ENCODE peak calls at places on chromosomes 5 and 9, in nine cellular contexts. R is GM23248; V is psoas muscle; C is fibroblast of lung; B is CD8-positive, alpha-beta T cell; M is heart right ventricle; F is BE2C; T is tibial artery; O is neural progenitor cell. Z is an unnamed sample. For H3K4me1 and H3K27me3, the result is how much of the 10 kb centered on the place peaks cover.

GRCh38 chr5:108381034-108381954 is 604 bp downstream of the FBXL17 start:
- DNase-seq in R (peak), V (peak), C (peak), B (peak), M (peak), F (peak), T (peak), O (peak), Z (peak)

GRCh38 chr5:170347022-170347421 is 42.1 kb downstream of the KCNMB1 start:
- DNase-seq in R (no peak), V (no peak), C (no peak), B (no peak), M (no peak), F (no peak), T (no peak), O (no peak), Z (no peak)

GRCh38 chr5:80254767-80255424 is 952 bp downstream of the SERINC5 start:
- DNase-seq in R (peak), V (no peak), C (peak), B (peak), M (no peak), F (no peak), T (no peak), O (no peak), Z (no peak)

GRCh38 chr9:28134577-28134976 is 561.3 kb upstream of the C9orf72 start:
- DNase-seq in R (no peak), V (no peak), C (no peak), B (no peak), M (no peak), F (no peak), T (no peak), O (no peak), Z (no peak)

GRCh38 chr5:146825033-146825432 is 53.5 kb downstream of the PPP2R2B start:
- DNase-seq in R (peak), V (no peak), C (peak), B (no peak), M (peak), F (no peak), T (no peak), O (peak), Z (peak)

GRCh38 chr5:55180016-55180415 is 7.0 kb upstream of the CDC20B start:
- DNase-seq in R (no peak), V (no peak), C (no peak), B (no peak), M (no peak), F (no peak), T (no peak), O (no peak), Z (no peak)

GRCh38 chr9:113957778-113958430 is 81.8 kb downstream of the ZNF618 start:
- DNase-seq in R (peak), V (no peak), C (peak), B (no peak), M (no peak), F (no peak), T (no peak), O (no peak), Z (no peak)

GRCh38 chr5:56693220-56693579 is 122.1 kb upstream of the MAP3K1 start:
- DNase-seq in R (no peak), V (no peak), C (no peak), B (no peak), M (no peak), F (no peak), T (no peak), O (no peak), Z (no peak)

GRCh38 chr9:134315716-134316443 is 10.4 kb upstream of the RXRA start:
- DNase-seq in R (peak), V (peak), C (no peak), B (no peak), M (no peak), F (no peak), T (no peak), O (no peak), Z (no peak)

GRCh38 chr9:98488578-98489312 is 220.0 kb downstream of the GABBR2 start:
- DNase-seq in R (peak), V (no peak), C (peak), B (no peak), M (no peak), F (no peak), T (no peak), O (no peak), Z (no peak)

GRCh38 chr5:1516615-1517601 is 6.9 kb downstream of the LPCAT1 start:
- DNase-seq in R (peak), V (peak), C (peak), B (peak), M (no peak), F (peak), T (peak), O (no peak), Z (no peak)

GRCh38 chr5:134651531-134651930 is 2.9 kb downstream of the SEC24A start:
- DNase-seq in R (peak), V (no peak), C (no peak), B (no peak), M (no peak), F (no peak), T (no peak), O (no peak), Z (no peak)

GRCh38 chr9:137411670-137412380 is 11.1 kb downstream of the EXD3 start:
- DNase-seq in R (peak), V (peak), C (peak), B (peak), M (peak), F (no peak), T (peak), O (no peak), Z (no peak)

GRCh38 chr5:174454464-174454863 is 269.9 kb upstream of the MSX2 start:
- DNase-seq in R (no peak), V (no peak), C (no peak), B (no peak), M (no peak), F (no peak), T (no peak), O (no peak), Z (peak)

GRCh38 chr9:80503692-80504400 is 932.1 kb downstream of the TLE4 start:
- DNase-seq in R (no peak), V (no peak), C (peak), B (no peak), M (peak), F (no peak), T (no peak), O (peak), Z (no peak)

DNA sequence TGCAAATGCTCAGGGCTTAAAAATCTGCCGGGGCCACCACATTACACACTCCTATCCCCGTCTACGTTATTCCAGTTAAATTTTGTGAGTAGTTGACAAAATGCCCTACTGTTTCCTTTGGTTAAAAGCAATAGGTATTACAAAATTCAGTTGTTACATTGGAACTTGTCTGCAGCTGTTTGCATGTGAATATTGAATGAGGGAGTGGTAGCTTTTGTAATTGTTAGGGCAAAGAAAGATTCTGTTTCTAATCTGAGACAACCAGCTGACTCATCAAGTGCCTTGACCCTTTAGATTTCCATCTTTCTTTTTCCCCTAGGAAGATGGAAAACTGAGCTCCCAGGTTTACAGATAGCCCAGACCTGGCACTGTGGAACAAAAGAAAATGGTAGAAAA is 30.2 kb downstream of the MAML1 start:
- DNase-seq in R (peak), V (no peak), C (peak), B (no peak), M (no peak), F (no peak), T (no peak), O (no peak), Z (no peak)
- H3K4me1 ChIP-seq in R (half or more), V (half or more), C (under half), B (under half), M (half or more), F (under half), T (half or more), O (under half), Z (under half)

DNA sequence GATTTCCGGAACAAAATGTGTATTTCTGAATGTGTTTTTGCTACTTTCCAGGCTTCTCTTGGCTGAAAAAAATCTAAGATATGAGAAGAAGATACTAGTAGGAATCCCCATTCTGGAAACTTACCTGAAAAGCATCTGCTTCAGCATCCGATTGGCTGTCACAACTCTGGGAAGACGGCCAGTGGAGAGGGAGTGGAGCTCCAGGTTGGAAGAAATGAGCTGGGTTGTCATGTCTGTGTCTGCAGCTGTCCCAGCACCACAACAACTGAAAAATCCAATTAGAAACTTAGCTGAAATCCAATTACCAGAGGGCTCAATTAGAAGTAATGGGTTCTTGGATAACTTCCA is 3.0 kb downstream of the PSMB7 start:
- DNase-seq in R (peak), V (no peak), C (no peak), B (no peak), M (no peak), F (no peak), T (no peak), O (no peak), Z (no peak)
- H3K4me3 ChIP-seq in R (peak), V (no peak), C (peak), B (no peak), M (no peak), F (no peak), T (no peak), O (no peak), Z (no peak)

DNA sequence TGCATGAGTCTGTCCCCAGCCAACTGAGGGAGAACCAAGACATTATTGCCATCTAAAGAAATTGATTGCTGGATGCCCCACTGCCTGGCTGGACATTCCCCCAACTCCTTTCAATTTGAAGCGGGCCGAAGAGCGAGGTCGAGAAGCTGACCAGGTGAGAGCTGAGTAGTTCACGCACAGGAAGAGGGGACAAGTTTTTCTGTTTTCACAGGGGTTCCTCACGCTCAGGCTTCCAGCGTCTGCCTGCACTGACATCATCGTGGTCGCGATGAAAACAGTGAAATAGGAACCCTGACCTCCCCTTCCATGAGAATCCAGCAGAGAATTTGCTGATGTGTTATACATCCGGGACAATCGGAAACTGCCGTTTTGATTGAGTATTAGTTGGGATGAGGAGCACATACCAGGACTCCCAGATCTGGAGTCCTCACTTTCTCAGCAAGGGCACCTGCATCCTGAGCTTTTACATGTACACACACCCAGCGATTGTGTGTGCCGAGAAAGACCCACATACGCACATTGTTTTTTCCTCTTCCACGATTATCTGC is 3.1 kb upstream of the DMRT3 start:
- DNase-seq in R (no peak), V (no peak), C (no peak), B (no peak), M (no peak), F (no peak), T (no peak), O (peak), Z (no peak)
- H3K27me3 ChIP-seq in R (half or more), V (half or more), C (half or more), B (under half), M (half or more), F (half or more), T (under half), O (half or more), Z (under half)

DNA sequence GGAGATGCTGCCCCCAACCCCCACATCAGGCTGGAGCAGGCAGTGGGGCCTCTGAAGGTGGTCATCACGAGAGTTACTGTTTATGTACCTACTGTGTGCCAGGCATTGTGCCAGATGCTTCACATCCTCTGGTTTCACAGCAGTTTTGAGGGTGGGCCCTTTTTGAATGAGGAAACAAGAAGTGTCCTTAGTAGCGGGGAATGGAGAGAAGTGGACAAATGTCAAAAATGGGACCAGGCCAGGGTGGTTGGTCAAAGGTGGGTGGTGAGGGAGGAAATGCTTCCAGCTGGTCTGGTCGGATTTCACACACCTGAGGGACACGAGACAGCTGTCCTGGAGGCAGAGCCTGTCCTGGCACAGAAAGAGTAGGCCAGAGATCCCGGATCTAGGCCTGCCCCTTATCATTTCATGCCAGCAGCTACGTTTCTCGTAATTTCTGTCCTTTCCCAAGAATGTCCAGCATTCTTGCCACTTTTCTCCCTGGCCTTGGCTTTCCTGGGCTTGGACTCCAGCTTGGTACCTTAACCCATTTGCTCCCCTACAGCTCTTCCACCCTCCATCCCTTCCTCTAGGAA is 12.3 kb downstream of the RGS14 start:
- DNase-seq in R (no peak), V (no peak), C (no peak), B (no peak), M (no peak), F (no peak), T (no peak), O (no peak), Z (no peak)
- H3K4me1 ChIP-seq in R (under half), V (under half), C (under half), B (half or more), M (half or more), F (under half), T (under half), O (under half), Z (half or more)

GRCh38 chr9:129595903-129596540 is 24.9 kb downstream of the C9orf50 start:
- DNase-seq in R (no peak), V (no peak), C (no peak), B (no peak), M (no peak), F (no peak), T (no peak), O (no peak), Z (no peak)
- H3K4me3 ChIP-seq in R (no peak), V (no peak), C (no peak), B (no peak), M (no peak), F (no peak), T (no peak), O (peak), Z (no peak)